ENCODE peak calls at places on chromosome 9, in eight cellular contexts. E is C1 segment of cervical spinal cord, H is choroid plexus epithelial cell, K is LoVo, A is progenitor cell of endocrine pancreas, I is dermis microvascular lymphatic vessel endothelial cell, P is Peyer's patch, F is GM13976. Z is an unnamed sample.

GRCh38 chr9:104826109-104826775 is 62.3 kb downstream of the NIPSNAP3B start:
- DNase-seq in I (no peak), F (no peak), A (no peak), K (no peak), E (no peak), P (no peak), H (no peak), Z (no peak)

GRCh38 chr9:127726871-127727270 is 8.2 kb downstream of the TOR2A start:
- DNase-seq in H (no peak), F (no peak), P (no peak), K (no peak), A (no peak), I (no peak), E (no peak), Z (no peak)

GRCh38 chr9:127340721-127341120 is 56.2 kb upstream of the SLC2A8 start:
- DNase-seq in F (no peak), K (no peak), I (no peak), A (no peak), E (no peak), P (no peak), H (no peak), Z (no peak)

GRCh38 chr9:36980148-36980974 is 53.7 kb downstream of the PAX5 start:
- DNase-seq in I (no peak), F (no peak), P (no peak), E (peak), H (no peak), A (no peak), K (no peak), Z (no peak)

GRCh38 chr9:77063645-77064285 is 44.3 kb downstream of the FOXB2 start:
- DNase-seq in P (no peak), H (peak), I (no peak), E (no peak), A (no peak), F (no peak), K (peak), Z (no peak)

GRCh38 chr9:128399851-128400250 is 20.8 kb upstream of the CERCAM start:
- DNase-seq in H (no peak), A (no peak), P (no peak), F (no peak), I (no peak), E (no peak), K (no peak), Z (no peak)

GRCh38 chr9:129489838-129490582 is 130.9 kb downstream of the C9orf50 start:
- DNase-seq in H (peak), P (no peak), I (no peak), K (no peak), F (no peak), E (no peak), A (no peak), Z (no peak)

GRCh38 chr9:114266969-114267368 is 55.9 kb upstream of the ORM1 start:
- DNase-seq in I (no peak), A (no peak), E (no peak), K (no peak), P (no peak), H (no peak), F (no peak), Z (no peak)

GRCh38 chr9:130023147-130023787 is 19.7 kb downstream of the FNBP1 start:
- DNase-seq in K (no peak), I (no peak), A (no peak), F (no peak), P (no peak), E (no peak), H (no peak), Z (no peak)

GRCh38 chr9:72038890-72039410 is 21.5 kb downstream of the C9orf57 start:
- DNase-seq in F (peak), A (peak), E (peak), P (peak), H (peak), I (peak), K (peak), Z (peak)

GRCh38 chr9:103681435-103681834 is 412.7 kb upstream of the SMC2 start:
- DNase-seq in E (no peak), H (no peak), A (no peak), P (no peak), I (no peak), F (no peak), K (no peak), Z (no peak)

GRCh38 chr9:113978954-113979712 is 99.0 kb downstream of the AMBP start:
- DNase-seq in E (no peak), H (peak), F (no peak), K (no peak), A (no peak), I (no peak), P (no peak), Z (no peak)

GRCh38 chr9:128633057-128633456 is 23.6 kb downstream of the DYNC2I2 start:
- DNase-seq in A (no peak), P (peak), H (no peak), E (no peak), F (no peak), I (no peak), K (no peak), Z (no peak)

GRCh38 chr9:87748895-87749294 is 23.0 kb downstream of the CTSL start:
- DNase-seq in F (no peak), H (no peak), E (no peak), I (no peak), P (no peak), K (no peak), A (no peak), Z (no peak)

GRCh38 chr9:132472599-132472998 is 62.6 kb downstream of the CFAP77 start:
- DNase-seq in H (no peak), P (no peak), F (no peak), A (no peak), E (no peak), I (no peak), K (no peak), Z (no peak)

GRCh38 chr9:131799177-131799823 is 59.4 kb upstream of the RAPGEF1 start:
- DNase-seq in I (peak), E (no peak), H (peak), K (peak), A (peak), F (peak), P (no peak), Z (peak)

GRCh38 chr9:133590231-133590855 is 18.8 kb downstream of the FAM163B start:
- DNase-seq in K (no peak), E (no peak), I (no peak), H (no peak), P (no peak), F (no peak), A (no peak), Z (no peak)

GRCh38 chr9:106797299-106797698 is 65.7 kb upstream of the ZNF462 start:
- DNase-seq in K (peak), F (no peak), A (no peak), E (no peak), H (peak), I (no peak), P (peak), Z (no peak)

GRCh38 chr9:118148990-118149389 is 444.8 kb downstream of the TLR4 start:
- DNase-seq in P (no peak), K (no peak), F (no peak), A (no peak), I (no peak), E (no peak), H (no peak), Z (no peak)

GRCh38 chr9:112175796-112176315 is 759 bp upstream of the SUSD1 start:
- DNase-seq in A (no peak), E (no peak), I (no peak), K (no peak), P (peak), F (no peak), H (no peak), Z (no peak)

GRCh38 chr9:70303268-70303667 is 44.5 kb downstream of the SMC5 start:
- DNase-seq in F (no peak), I (no peak), P (no peak), H (no peak), A (no peak), K (no peak), E (no peak), Z (no peak)

Z was measured in cardiac septum.